ENCODE peak calls at places on chromosomes 4 and X, in eight cellular contexts. One of them, this sample, is unnamed.

GRCh38 chrX:67328496-67328895 is 215.3 kb upstream of the AR start:
- DNase-seq in cardiac fibroblast: no peak
- DNase-seq in fibroblast of mammary gland: no peak
- DNase-seq in endothelial cell: no peak
- DNase-seq in colonic mucosa: no peak
- DNase-seq in stomach: no peak
- DNase-seq in IMR-90: no peak
- DNase-seq in lung: no peak
- DNase-seq in this sample: no peak

GRCh38 chrX:151974336-151975227 is at the start of gene GABRE:
- DNase-seq in stomach: peak
- DNase-seq in lung: peak
- DNase-seq in IMR-90: no peak
- DNase-seq in fibroblast of mammary gland: peak
- DNase-seq in cardiac fibroblast: peak
- DNase-seq in colonic mucosa: peak
- DNase-seq in endothelial cell: peak
- DNase-seq in this sample: no peak

GRCh38 chr4:123587983-123588494 is 191.4 kb downstream of the SPRY1 start:
- DNase-seq in cardiac fibroblast: peak
- DNase-seq in fibroblast of mammary gland: no peak
- DNase-seq in stomach: peak
- DNase-seq in colonic mucosa: peak
- DNase-seq in IMR-90: peak
- DNase-seq in endothelial cell: no peak
- DNase-seq in lung: no peak
- DNase-seq in this sample: peak

GRCh38 chr4:110096406-110096805 is 102.0 kb downstream of the ELOVL6 start:
- DNase-seq in fibroblast of mammary gland: no peak
- DNase-seq in lung: no peak
- DNase-seq in endothelial cell: no peak
- DNase-seq in cardiac fibroblast: no peak
- DNase-seq in stomach: no peak
- DNase-seq in colonic mucosa: no peak
- DNase-seq in IMR-90: no peak
- DNase-seq in this sample: no peak

GRCh38 chrX:18792828-18793227 is 85.4 kb downstream of the PPEF1 start:
- DNase-seq in endothelial cell: no peak
- DNase-seq in fibroblast of mammary gland: no peak
- DNase-seq in cardiac fibroblast: no peak
- DNase-seq in stomach: no peak
- DNase-seq in colonic mucosa: no peak
- DNase-seq in IMR-90: no peak
- DNase-seq in lung: no peak
- DNase-seq in this sample: no peak

GRCh38 chr4:165872443-165873297 is at the start of gene TLL1:
- DNase-seq in stomach: no peak
- DNase-seq in colonic mucosa: peak
- DNase-seq in endothelial cell: peak
- DNase-seq in fibroblast of mammary gland: peak
- DNase-seq in lung: no peak
- DNase-seq in cardiac fibroblast: peak
- DNase-seq in IMR-90: no peak
- DNase-seq in this sample: no peak

GRCh38 chr4:16360694-16361262 is 134.5 kb upstream of the TAPT1 start:
- DNase-seq in fibroblast of mammary gland: no peak
- DNase-seq in cardiac fibroblast: no peak
- DNase-seq in colonic mucosa: no peak
- DNase-seq in endothelial cell: no peak
- DNase-seq in stomach: no peak
- DNase-seq in IMR-90: no peak
- DNase-seq in lung: no peak
- DNase-seq in this sample: no peak

GRCh38 chrX:149504226-149504914 is 736 bp downstream of the IDS start:
- DNase-seq in lung: no peak
- DNase-seq in cardiac fibroblast: no peak
- DNase-seq in endothelial cell: peak
- DNase-seq in IMR-90: no peak
- DNase-seq in colonic mucosa: no peak
- DNase-seq in stomach: no peak
- DNase-seq in fibroblast of mammary gland: peak
- DNase-seq in this sample: no peak

GRCh38 chr4:2260336-2261109 is 1.4 kb downstream of the MXD4 start:
- DNase-seq in cardiac fibroblast: no peak
- DNase-seq in lung: no peak
- DNase-seq in endothelial cell: no peak
- DNase-seq in colonic mucosa: no peak
- DNase-seq in IMR-90: no peak
- DNase-seq in fibroblast of mammary gland: no peak
- DNase-seq in stomach: peak
- DNase-seq in this sample: no peak

GRCh38 chr4:27666943-27667342 is 806.3 kb downstream of the STIM2 start:
- DNase-seq in fibroblast of mammary gland: peak
- DNase-seq in cardiac fibroblast: no peak
- DNase-seq in IMR-90: no peak
- DNase-seq in stomach: no peak
- DNase-seq in colonic mucosa: no peak
- DNase-seq in endothelial cell: no peak
- DNase-seq in lung: no peak
- DNase-seq in this sample: no peak

GRCh38 chr4:119735136-119735770 is 106.6 kb upstream of the PDE5A start:
- DNase-seq in cardiac fibroblast: peak
- DNase-seq in fibroblast of mammary gland: peak
- DNase-seq in stomach: no peak
- DNase-seq in IMR-90: peak
- DNase-seq in lung: no peak
- DNase-seq in colonic mucosa: no peak
- DNase-seq in endothelial cell: no peak
- DNase-seq in this sample: peak

GRCh38 chr4:48141048-48141447 is 7.0 kb upstream of the TXK start:
- DNase-seq in stomach: no peak
- DNase-seq in IMR-90: peak
- DNase-seq in cardiac fibroblast: peak
- DNase-seq in fibroblast of mammary gland: peak
- DNase-seq in lung: no peak
- DNase-seq in endothelial cell: no peak
- DNase-seq in colonic mucosa: no peak
- DNase-seq in this sample: peak

GRCh38 chr4:26478330-26478729 is 12.0 kb downstream of the CCKAR start:
- DNase-seq in colonic mucosa: no peak
- DNase-seq in IMR-90: no peak
- DNase-seq in cardiac fibroblast: no peak
- DNase-seq in lung: no peak
- DNase-seq in fibroblast of mammary gland: no peak
- DNase-seq in stomach: no peak
- DNase-seq in endothelial cell: no peak
- DNase-seq in this sample: no peak

GRCh38 chr4:41882622-41883347 is 52.4 kb upstream of the TMEM33 start:
- DNase-seq in fibroblast of mammary gland: peak
- DNase-seq in colonic mucosa: peak
- DNase-seq in IMR-90: peak
- DNase-seq in cardiac fibroblast: peak
- DNase-seq in lung: no peak
- DNase-seq in endothelial cell: peak
- DNase-seq in stomach: peak
- DNase-seq in this sample: no peak

GRCh38 chr4:132063829-132064228 is 1085.3 kb upstream of the PCDH10 start:
- DNase-seq in IMR-90: peak
- DNase-seq in endothelial cell: no peak
- DNase-seq in fibroblast of mammary gland: no peak
- DNase-seq in stomach: no peak
- DNase-seq in colonic mucosa: no peak
- DNase-seq in lung: no peak
- DNase-seq in cardiac fibroblast: peak
- DNase-seq in this sample: no peak

GRCh38 chr4:25439913-25440477 is 62.9 kb downstream of the ANAPC4 start:
- DNase-seq in IMR-90: peak
- DNase-seq in cardiac fibroblast: peak
- DNase-seq in stomach: peak
- DNase-seq in colonic mucosa: peak
- DNase-seq in fibroblast of mammary gland: peak
- DNase-seq in endothelial cell: peak
- DNase-seq in lung: peak
- DNase-seq in this sample: peak

GRCh38 chr4:55216871-55217635 is 91.7 kb upstream of the KDR start:
- DNase-seq in stomach: no peak
- DNase-seq in lung: no peak
- DNase-seq in colonic mucosa: no peak
- DNase-seq in endothelial cell: no peak
- DNase-seq in fibroblast of mammary gland: peak
- DNase-seq in cardiac fibroblast: no peak
- DNase-seq in IMR-90: no peak
- DNase-seq in this sample: no peak

GRCh38 chr4:183571350-183572076 is 66.7 kb downstream of the ING2 start:
- DNase-seq in stomach: peak
- DNase-seq in cardiac fibroblast: peak
- DNase-seq in IMR-90: peak
- DNase-seq in endothelial cell: no peak
- DNase-seq in colonic mucosa: peak
- DNase-seq in lung: peak
- DNase-seq in fibroblast of mammary gland: peak
- DNase-seq in this sample: peak

GRCh38 chrX:96455078-96455477 is 229.6 kb upstream of the DIAPH2 start:
- DNase-seq in endothelial cell: no peak
- DNase-seq in colonic mucosa: no peak
- DNase-seq in IMR-90: no peak
- DNase-seq in fibroblast of mammary gland: no peak
- DNase-seq in cardiac fibroblast: no peak
- DNase-seq in stomach: no peak
- DNase-seq in lung: no peak
- DNase-seq in this sample: no peak

GRCh38 chr4:106038012-106038411 is 142.7 kb downstream of the NPNT start:
- DNase-seq in IMR-90: no peak
- DNase-seq in cardiac fibroblast: no peak
- DNase-seq in lung: no peak
- DNase-seq in stomach: no peak
- DNase-seq in colonic mucosa: no peak
- DNase-seq in endothelial cell: no peak
- DNase-seq in fibroblast of mammary gland: no peak
- DNase-seq in this sample: no peak

GRCh38 chr4:34280131-34280530 is 1964.2 kb downstream of the ARAP2 start:
- DNase-seq in colonic mucosa: no peak
- DNase-seq in cardiac fibroblast: no peak
- DNase-seq in endothelial cell: no peak
- DNase-seq in fibroblast of mammary gland: no peak
- DNase-seq in stomach: no peak
- DNase-seq in lung: no peak
- DNase-seq in IMR-90: no peak
- DNase-seq in this sample: no peak

GRCh38 chr4:159520074-159520473 is 417.2 kb downstream of the RAPGEF2 start:
- DNase-seq in IMR-90: no peak
- DNase-seq in endothelial cell: no peak
- DNase-seq in lung: no peak
- DNase-seq in colonic mucosa: no peak
- DNase-seq in cardiac fibroblast: no peak
- DNase-seq in stomach: no peak
- DNase-seq in fibroblast of mammary gland: no peak
- DNase-seq in this sample: no peak

GRCh38 chr4:81460115-81460836 is 11.4 kb downstream of the RASGEF1B start:
- DNase-seq in IMR-90: no peak
- DNase-seq in endothelial cell: no peak
- DNase-seq in lung: no peak
- DNase-seq in cardiac fibroblast: no peak
- DNase-seq in fibroblast of mammary gland: no peak
- DNase-seq in stomach: no peak
- DNase-seq in colonic mucosa: no peak
- DNase-seq in this sample: no peak

GRCh38 chr4:20529681-20530080 is 170.6 kb upstream of the PACRGL start:
- DNase-seq in cardiac fibroblast: no peak
- DNase-seq in stomach: no peak
- DNase-seq in endothelial cell: no peak
- DNase-seq in fibroblast of mammary gland: no peak
- DNase-seq in colonic mucosa: no peak
- DNase-seq in lung: no peak
- DNase-seq in IMR-90: peak
- DNase-seq in this sample: no peak
- TF ChIP-seq CTCF in cardiac fibroblast: no peak
- TF ChIP-seq CTCF in stomach: no peak
- TF ChIP-seq CTCF in endothelial cell: no peak
- TF ChIP-seq CTCF in fibroblast of mammary gland: no peak
- TF ChIP-seq CTCF in colonic mucosa: no peak
- TF ChIP-seq CTCF in lung: no peak
- TF ChIP-seq CTCF in IMR-90: no peak
- TF ChIP-seq CTCF in this sample: no peak

GRCh38 chr4:108118505-108118904 is 50.2 kb downstream of the LEF1 start:
- DNase-seq in stomach: no peak
- DNase-seq in IMR-90: no peak
- DNase-seq in fibroblast of mammary gland: no peak
- DNase-seq in endothelial cell: no peak
- DNase-seq in lung: no peak
- DNase-seq in cardiac fibroblast: no peak
- DNase-seq in colonic mucosa: no peak
- DNase-seq in this sample: no peak
- TF ChIP-seq CTCF in stomach: no peak
- TF ChIP-seq CTCF in IMR-90: no peak
- TF ChIP-seq CTCF in fibroblast of mammary gland: no peak
- TF ChIP-seq CTCF in endothelial cell: no peak
- TF ChIP-seq CTCF in lung: no peak
- TF ChIP-seq CTCF in cardiac fibroblast: no peak
- TF ChIP-seq CTCF in colonic mucosa: no peak
- TF ChIP-seq CTCF in this sample: no peak

GRCh38 chrX:110404376-110404775 is 45.7 kb downstream of the RTL9 start:
- DNase-seq in lung: no peak
- DNase-seq in stomach: no peak
- DNase-seq in IMR-90: no peak
- DNase-seq in colonic mucosa: no peak
- DNase-seq in fibroblast of mammary gland: no peak
- DNase-seq in endothelial cell: no peak
- DNase-seq in cardiac fibroblast: no peak
- DNase-seq in this sample: no peak

GRCh38 chrX:110403839-110404238 is 45.2 kb downstream of the RTL9 start:
- DNase-seq in endothelial cell: no peak
- DNase-seq in colonic mucosa: no peak
- DNase-seq in IMR-90: peak
- DNase-seq in fibroblast of mammary gland: peak
- DNase-seq in stomach: no peak
- DNase-seq in lung: no peak
- DNase-seq in cardiac fibroblast: peak
- DNase-seq in this sample: peak

GRCh38 chrX:110403436-110403835 is 44.8 kb downstream of the RTL9 start:
- DNase-seq in IMR-90: no peak
- DNase-seq in colonic mucosa: no peak
- DNase-seq in lung: no peak
- DNase-seq in cardiac fibroblast: no peak
- DNase-seq in fibroblast of mammary gland: no peak
- DNase-seq in endothelial cell: no peak
- DNase-seq in stomach: no peak
- DNase-seq in this sample: no peak

GRCh38 chrX:110402091-110402854 is 43.6 kb downstream of the RTL9 start:
- DNase-seq in lung: no peak
- DNase-seq in IMR-90: peak
- DNase-seq in fibroblast of mammary gland: peak
- DNase-seq in endothelial cell: no peak
- DNase-seq in cardiac fibroblast: peak
- DNase-seq in colonic mucosa: no peak
- DNase-seq in stomach: no peak
- DNase-seq in this sample: peak

GRCh38 chrX:110402855-110403230 is 44.2 kb downstream of the RTL9 start:
- DNase-seq in fibroblast of mammary gland: no peak
- DNase-seq in IMR-90: no peak
- DNase-seq in cardiac fibroblast: no peak
- DNase-seq in colonic mucosa: no peak
- DNase-seq in lung: no peak
- DNase-seq in stomach: no peak
- DNase-seq in endothelial cell: no peak
- DNase-seq in this sample: no peak
- TF ChIP-seq CTCF in fibroblast of mammary gland: no peak
- TF ChIP-seq CTCF in IMR-90: no peak
- TF ChIP-seq CTCF in cardiac fibroblast: no peak
- TF ChIP-seq CTCF in colonic mucosa: no peak
- TF ChIP-seq CTCF in lung: no peak
- TF ChIP-seq CTCF in stomach: no peak
- TF ChIP-seq CTCF in endothelial cell: no peak
- TF ChIP-seq CTCF in this sample: no peak

GRCh38 chrX:104343408-104344129 is 88.8 kb upstream of the ESX1 start:
- DNase-seq in cardiac fibroblast: peak
- DNase-seq in lung: peak
- DNase-seq in endothelial cell: peak
- DNase-seq in fibroblast of mammary gland: peak
- DNase-seq in colonic mucosa: peak
- DNase-seq in IMR-90: peak
- DNase-seq in stomach: peak
- DNase-seq in this sample: peak
- TF ChIP-seq CTCF in cardiac fibroblast: peak
- TF ChIP-seq CTCF in lung: peak
- TF ChIP-seq CTCF in endothelial cell: peak
- TF ChIP-seq CTCF in fibroblast of mammary gland: peak
- TF ChIP-seq CTCF in colonic mucosa: peak
- TF ChIP-seq CTCF in IMR-90: peak
- TF ChIP-seq CTCF in stomach: peak
- TF ChIP-seq CTCF in this sample: peak

This sample was measured in HFFc6.